ENCODE peak calls at places on chromosomes 6 and 20, in seven cellular contexts. One of them, this sample, is unnamed.

GRCh38 chr6:97195117-97195516 is 87.9 kb downstream of the MMS22L start:
- DNase-seq in GM12878: no peak
- DNase-seq in hepatocyte: no peak
- DNase-seq in uterus: no peak
- DNase-seq in brain microvascular endothelial cell: peak; percentile 50
- DNase-seq in sigmoid colon: no peak
- DNase-seq in left ventricle myocardium inferior: no peak
- DNase-seq in this sample: no peak

GRCh38 chr20:17936791-17937687 is 31.6 kb downstream of the SNX5 start:
- DNase-seq in left ventricle myocardium inferior: peak; percentile 76
- DNase-seq in sigmoid colon: peak; percentile 93
- DNase-seq in hepatocyte: peak; percentile 68
- DNase-seq in uterus: peak; percentile 57
- DNase-seq in GM12878: no peak
- DNase-seq in brain microvascular endothelial cell: peak; percentile 79
- DNase-seq in this sample: peak; percentile 81

GRCh38 chr6:82094166-82094806 is 153.3 kb downstream of the IBTK start:
- DNase-seq in hepatocyte: no peak
- DNase-seq in brain microvascular endothelial cell: no peak
- DNase-seq in GM12878: no peak
- DNase-seq in uterus: no peak
- DNase-seq in left ventricle myocardium inferior: no peak
- DNase-seq in sigmoid colon: no peak
- DNase-seq in this sample: no peak

GRCh38 chr6:37638414-37639079 is 59.1 kb downstream of the MDGA1 start:
- DNase-seq in brain microvascular endothelial cell: no peak
- DNase-seq in uterus: no peak
- DNase-seq in GM12878: no peak
- DNase-seq in left ventricle myocardium inferior: no peak
- DNase-seq in hepatocyte: no peak
- DNase-seq in sigmoid colon: no peak
- DNase-seq in this sample: no peak

GRCh38 chr6:46917002-46917401 is 4.7 kb downstream of the ADGRF5 start:
- DNase-seq in sigmoid colon: no peak
- DNase-seq in uterus: no peak
- DNase-seq in brain microvascular endothelial cell: no peak
- DNase-seq in left ventricle myocardium inferior: no peak
- DNase-seq in GM12878: no peak
- DNase-seq in hepatocyte: no peak
- DNase-seq in this sample: no peak

GRCh38 chr6:134249412-134249758 is 68.5 kb downstream of the SGK1 start:
- DNase-seq in hepatocyte: no peak
- DNase-seq in left ventricle myocardium inferior: no peak
- DNase-seq in GM12878: no peak
- DNase-seq in sigmoid colon: no peak
- DNase-seq in brain microvascular endothelial cell: no peak
- DNase-seq in uterus: no peak
- DNase-seq in this sample: no peak

GRCh38 chr6:3001773-3002293 is 2.1 kb downstream of the NQO2 start:
- DNase-seq in hepatocyte: peak; percentile 55
- DNase-seq in sigmoid colon: no peak
- DNase-seq in brain microvascular endothelial cell: peak; percentile 51
- DNase-seq in GM12878: no peak
- DNase-seq in left ventricle myocardium inferior: no peak
- DNase-seq in uterus: no peak
- DNase-seq in this sample: no peak

GRCh38 chr6:156949376-156949775 is 172.2 kb downstream of the ARID1B start:
- DNase-seq in left ventricle myocardium inferior: no peak
- DNase-seq in hepatocyte: peak; percentile 23
- DNase-seq in brain microvascular endothelial cell: peak; percentile 76
- DNase-seq in sigmoid colon: no peak
- DNase-seq in GM12878: no peak
- DNase-seq in uterus: no peak
- DNase-seq in this sample: no peak

GRCh38 chr6:33597551-33598322 is 17.7 kb upstream of the BAK1 start:
- DNase-seq in GM12878: no peak
- DNase-seq in brain microvascular endothelial cell: no peak
- DNase-seq in left ventricle myocardium inferior: peak; percentile 74
- DNase-seq in sigmoid colon: no peak
- DNase-seq in uterus: no peak
- DNase-seq in hepatocyte: no peak
- DNase-seq in this sample: no peak

GRCh38 chr6:89567635-89568390 is 70.7 kb downstream of the LYRM2 start:
- DNase-seq in GM12878: no peak
- DNase-seq in sigmoid colon: no peak
- DNase-seq in hepatocyte: no peak
- DNase-seq in brain microvascular endothelial cell: no peak
- DNase-seq in uterus: no peak
- DNase-seq in left ventricle myocardium inferior: no peak
- DNase-seq in this sample: no peak
- H3K4me3 ChIP-seq in GM12878: no peak overlapping the region
- H3K4me3 ChIP-seq in sigmoid colon: no peak overlapping the region
- H3K4me3 ChIP-seq in hepatocyte: no peak overlapping the region
- H3K4me3 ChIP-seq in brain microvascular endothelial cell: no peak overlapping the region
- H3K4me3 ChIP-seq in uterus: no peak overlapping the region
- H3K4me3 ChIP-seq in left ventricle myocardium inferior: no peak overlapping the region
- H3K4me3 ChIP-seq in this sample: no peak overlapping the region

GRCh38 chr20:36591854-36592641 is 13.5 kb upstream of the RAB5IF start:
- DNase-seq in sigmoid colon: no peak
- DNase-seq in uterus: peak; percentile 33
- DNase-seq in GM12878: no peak
- DNase-seq in hepatocyte: peak; percentile 57
- DNase-seq in left ventricle myocardium inferior: no peak
- DNase-seq in brain microvascular endothelial cell: no peak
- DNase-seq in this sample: no peak

GRCh38 chr20:36587388-36588136 is 14.2 kb downstream of the TGIF2 start:
- DNase-seq in hepatocyte: no peak
- DNase-seq in sigmoid colon: no peak
- DNase-seq in GM12878: no peak
- DNase-seq in left ventricle myocardium inferior: no peak
- DNase-seq in uterus: no peak
- DNase-seq in brain microvascular endothelial cell: no peak
- DNase-seq in this sample: no peak

GRCh38 chr20:36591281-36591680 is 14.3 kb upstream of the RAB5IF start:
- DNase-seq in left ventricle myocardium inferior: no peak
- DNase-seq in GM12878: no peak
- DNase-seq in hepatocyte: no peak
- DNase-seq in sigmoid colon: no peak
- DNase-seq in brain microvascular endothelial cell: no peak
- DNase-seq in uterus: no peak
- DNase-seq in this sample: no peak

GRCh38 chr20:36593347-36593746 is 12.2 kb upstream of the RAB5IF start:
- DNase-seq in GM12878: no peak
- DNase-seq in sigmoid colon: no peak
- DNase-seq in left ventricle myocardium inferior: no peak
- DNase-seq in uterus: no peak
- DNase-seq in hepatocyte: no peak
- DNase-seq in brain microvascular endothelial cell: no peak
- DNase-seq in this sample: no peak
- TF ChIP-seq CTCF in GM12878: no peak
- TF ChIP-seq CTCF in sigmoid colon: no peak
- TF ChIP-seq CTCF in left ventricle myocardium inferior: no peak
- TF ChIP-seq CTCF in uterus: no peak
- TF ChIP-seq CTCF in hepatocyte: no peak
- TF ChIP-seq CTCF in brain microvascular endothelial cell: no peak
- TF ChIP-seq CTCF in this sample: no peak

DNA sequence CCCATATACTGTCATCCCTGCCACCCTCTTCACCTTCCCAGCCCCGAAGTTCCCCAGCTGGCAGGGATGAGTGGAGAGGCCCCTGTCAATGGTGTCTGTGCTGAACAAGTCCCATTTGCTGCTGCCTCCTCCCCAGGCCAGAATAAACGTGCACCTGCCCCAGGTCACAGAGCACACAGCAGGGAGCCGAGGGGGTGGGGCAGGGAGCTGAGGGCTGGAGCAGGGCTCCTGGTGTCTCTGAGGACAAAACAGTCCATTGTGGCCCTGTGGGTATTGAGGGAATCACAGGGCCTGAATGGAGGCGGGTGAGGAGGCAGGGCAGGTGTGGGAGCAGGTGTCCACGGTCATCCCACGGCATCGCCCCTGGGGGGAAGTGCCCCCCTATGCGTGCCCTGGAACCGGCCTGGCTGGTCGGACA is 55.8 kb downstream of the SNAI1 start:
- DNase-seq in hepatocyte: no peak
- DNase-seq in left ventricle myocardium inferior: no peak
- DNase-seq in uterus: no peak
- DNase-seq in brain microvascular endothelial cell: no peak
- DNase-seq in GM12878: no peak
- DNase-seq in sigmoid colon: no peak
- DNase-seq in this sample: no peak
- H3K36me3 ChIP-seq in hepatocyte: no peaks in the 10 kb centered on the region
- H3K36me3 ChIP-seq in left ventricle myocardium inferior: no peaks in the 10 kb centered on the region
- H3K36me3 ChIP-seq in uterus: no peaks in the 10 kb centered on the region
- H3K36me3 ChIP-seq in brain microvascular endothelial cell: no peaks in the 10 kb centered on the region
- H3K36me3 ChIP-seq in GM12878: no peaks in the 10 kb centered on the region
- H3K36me3 ChIP-seq in sigmoid colon: no peaks in the 10 kb centered on the region
- H3K36me3 ChIP-seq in this sample: no peaks in the 10 kb centered on the region

GRCh38 chr6:44002591-44003344 is 124.5 kb downstream of the MRPL14 start:
- DNase-seq in hepatocyte: peak; percentile 91
- DNase-seq in GM12878: no peak
- DNase-seq in uterus: peak; percentile 60
- DNase-seq in left ventricle myocardium inferior: peak; percentile 45
- DNase-seq in brain microvascular endothelial cell: peak; percentile 32
- DNase-seq in sigmoid colon: no peak
- DNase-seq in this sample: no peak
- H3K4me3 ChIP-seq in hepatocyte: peak overlapping the region; percentile 33
- H3K4me3 ChIP-seq in GM12878: peak overlapping the region; percentile 49
- H3K4me3 ChIP-seq in uterus: peak overlapping the region; percentile 29
- H3K4me3 ChIP-seq in left ventricle myocardium inferior: peak overlapping the region; percentile 57
- H3K4me3 ChIP-seq in brain microvascular endothelial cell: peak overlapping the region; percentile 40
- H3K4me3 ChIP-seq in sigmoid colon: peak overlapping the region; percentile 35
- H3K4me3 ChIP-seq in this sample: peak overlapping the region; percentile 18

GRCh38 chr6:44248579-44248978 is 1.7 kb downstream of the HSP90AB1 start:
- DNase-seq in left ventricle myocardium inferior: no peak
- DNase-seq in hepatocyte: no peak
- DNase-seq in sigmoid colon: no peak
- DNase-seq in brain microvascular endothelial cell: no peak
- DNase-seq in GM12878: no peak
- DNase-seq in uterus: no peak
- DNase-seq in this sample: no peak

GRCh38 chr6:44249082-44249748 is 2.3 kb downstream of the HSP90AB1 start:
- DNase-seq in hepatocyte: no peak
- DNase-seq in GM12878: no peak
- DNase-seq in sigmoid colon: no peak
- DNase-seq in left ventricle myocardium inferior: no peak
- DNase-seq in uterus: no peak
- DNase-seq in brain microvascular endothelial cell: no peak
- DNase-seq in this sample: no peak

GRCh38 chr6:44246663-44247337 is at the start of gene HSP90AB1:
- DNase-seq in GM12878: peak; percentile 96
- DNase-seq in left ventricle myocardium inferior: peak; percentile 94
- DNase-seq in uterus: peak; percentile 93
- DNase-seq in brain microvascular endothelial cell: peak; percentile 97
- DNase-seq in sigmoid colon: peak; percentile 99
- DNase-seq in hepatocyte: peak; percentile 98
- DNase-seq in this sample: peak; percentile 98

GRCh38 chr6:44245912-44246662 is 814 bp upstream of the HSP90AB1 start:
- DNase-seq in brain microvascular endothelial cell: peak; percentile 77
- DNase-seq in GM12878: no peak
- DNase-seq in uterus: peak; percentile 92
- DNase-seq in hepatocyte: peak; percentile 92
- DNase-seq in sigmoid colon: peak; percentile 94
- DNase-seq in left ventricle myocardium inferior: peak; percentile 95
- DNase-seq in this sample: peak; percentile 88

DNA sequence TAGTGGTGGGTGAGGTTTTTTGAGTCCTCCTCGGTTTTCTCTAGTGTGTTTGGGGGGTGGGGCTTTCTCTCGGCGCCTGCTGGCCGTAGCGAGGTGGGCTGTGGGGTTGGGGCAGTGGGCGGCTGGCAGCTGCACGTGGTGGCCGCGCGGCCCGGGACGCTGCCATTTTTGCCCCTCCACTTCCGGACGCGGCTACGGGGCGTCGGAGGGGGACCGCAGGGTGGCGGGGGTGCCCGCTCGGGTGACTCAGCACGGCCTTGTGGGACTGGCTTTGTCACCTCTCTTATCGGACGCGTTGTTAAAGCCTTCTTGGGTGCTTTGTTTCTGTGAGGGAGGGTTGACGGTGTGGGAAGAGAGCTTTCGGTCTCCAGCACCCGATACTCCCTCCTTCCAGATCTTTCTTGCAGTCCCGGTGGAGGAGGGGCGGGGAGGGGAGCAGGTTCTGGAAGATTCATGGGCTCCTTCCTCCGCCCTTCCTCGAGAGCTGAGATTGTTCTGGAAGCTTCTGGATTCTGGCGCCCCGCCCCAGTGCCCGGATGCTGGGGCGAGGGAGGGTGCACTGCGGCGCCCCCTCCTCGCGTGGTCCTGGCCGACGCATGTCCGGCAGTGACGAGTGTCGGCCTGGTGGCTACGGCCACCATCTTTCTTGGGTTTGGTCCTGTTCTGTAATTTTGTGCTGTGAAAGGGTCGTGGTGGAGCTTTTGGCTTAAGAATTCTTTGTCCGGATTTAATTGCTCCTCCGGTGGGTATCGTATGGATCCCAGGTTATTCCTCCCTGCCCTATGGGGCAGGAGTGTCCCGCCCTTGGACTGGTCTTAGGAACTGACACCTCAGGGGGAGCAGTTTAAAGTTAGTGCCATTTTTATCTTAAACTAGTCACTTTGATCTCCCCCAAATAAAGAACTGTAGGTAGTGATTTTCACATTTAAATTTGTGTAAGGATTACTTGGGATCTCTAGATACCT is 719 bp downstream of the HSP90AB1 start:
- DNase-seq in hepatocyte: peak; percentile 81
- DNase-seq in GM12878: no peak
- DNase-seq in uterus: peak; percentile 66
- DNase-seq in sigmoid colon: peak; percentile 87
- DNase-seq in brain microvascular endothelial cell: no peak
- DNase-seq in left ventricle myocardium inferior: peak; percentile 66
- DNase-seq in this sample: no peak
- TF ChIP-seq CTCF in hepatocyte: no peak
- TF ChIP-seq CTCF in GM12878: no peak
- TF ChIP-seq CTCF in uterus: no peak
- TF ChIP-seq CTCF in sigmoid colon: no peak
- TF ChIP-seq CTCF in brain microvascular endothelial cell: no peak
- TF ChIP-seq CTCF in left ventricle myocardium inferior: peak; percentile 6
- TF ChIP-seq CTCF in this sample: no peak

GRCh38 chr20:64000906-64001305 is 20.0 kb downstream of the PRPF6 start:
- DNase-seq in GM12878: no peak
- DNase-seq in uterus: no peak
- DNase-seq in hepatocyte: no peak
- DNase-seq in brain microvascular endothelial cell: no peak
- DNase-seq in sigmoid colon: no peak
- DNase-seq in left ventricle myocardium inferior: no peak
- DNase-seq in this sample: no peak
- H3K36me3 ChIP-seq in GM12878: peaks cover 34% of the 10 kb centered on the region
- H3K36me3 ChIP-seq in uterus: no peaks in the 10 kb centered on the region
- H3K36me3 ChIP-seq in hepatocyte: no peaks in the 10 kb centered on the region
- H3K36me3 ChIP-seq in brain microvascular endothelial cell: peaks cover 66% of the 10 kb centered on the region
- H3K36me3 ChIP-seq in sigmoid colon: peaks cover 60% of the 10 kb centered on the region
- H3K36me3 ChIP-seq in left ventricle myocardium inferior: peaks cover 99% of the 10 kb centered on the region
- H3K36me3 ChIP-seq in this sample: peaks cover 88% of the 10 kb centered on the region

GRCh38 chr6:170437719-170438401 is 115.2 kb downstream of the PSMB1 start:
- DNase-seq in uterus: no peak
- DNase-seq in brain microvascular endothelial cell: no peak
- DNase-seq in left ventricle myocardium inferior: no peak
- DNase-seq in hepatocyte: no peak
- DNase-seq in GM12878: no peak
- DNase-seq in sigmoid colon: peak; percentile 37
- DNase-seq in this sample: no peak
- H3K4me3 ChIP-seq in uterus: no peak overlapping the region
- H3K4me3 ChIP-seq in brain microvascular endothelial cell: no peak overlapping the region
- H3K4me3 ChIP-seq in left ventricle myocardium inferior: peak overlapping the region; percentile 56
- H3K4me3 ChIP-seq in hepatocyte: no peak overlapping the region
- H3K4me3 ChIP-seq in GM12878: no peak overlapping the region
- H3K4me3 ChIP-seq in sigmoid colon: peak overlapping the region; percentile 35
- H3K4me3 ChIP-seq in this sample: peak overlapping the region; percentile 32

GRCh38 chr20:44810391-44811149 is at the start of gene RIMS4:
- DNase-seq in hepatocyte: peak; percentile 58
- DNase-seq in GM12878: no peak
- DNase-seq in left ventricle myocardium inferior: no peak
- DNase-seq in uterus: no peak
- DNase-seq in brain microvascular endothelial cell: no peak
- DNase-seq in sigmoid colon: no peak
- DNase-seq in this sample: no peak
- TF ChIP-seq CTCF in hepatocyte: no peak
- TF ChIP-seq CTCF in GM12878: no peak
- TF ChIP-seq CTCF in left ventricle myocardium inferior: no peak
- TF ChIP-seq CTCF in uterus: no peak
- TF ChIP-seq CTCF in brain microvascular endothelial cell: no peak
- TF ChIP-seq CTCF in sigmoid colon: no peak
- TF ChIP-seq CTCF in this sample: no peak

This sample was measured in right atrium auricular region.